ENCODE peak calls at places on chromosomes 13 and 19, in nine cellular contexts. E is thyroid gland; L is AG04450; Z is IMR-90; B is sigmoid colon; I is CD8-positive, alpha-beta T cell; H is esophagus muscularis mucosa; G is mammary epithelial cell; W is dorsolateral prefrontal cortex. U is an unnamed sample.

GRCh38 chr19:57664269-57665127 is 4.2 kb upstream of the ZSCAN4 start:
- DNase-seq in B (peak; percentile 75), G (peak; percentile 39), Z (peak; percentile 31), W (peak; percentile 46), L (no peak), I (no peak), E (peak; percentile 72), H (no peak), U (peak; percentile 87)

GRCh38 chr13:48316826-48317510 is 13.4 kb downstream of the RB1 start:
- DNase-seq in B (no peak), Z (no peak), I (no peak), L (no peak), W (no peak), G (no peak), E (no peak), H (no peak), U (no peak)

GRCh38 chr13:39777021-39777420 is 121.6 kb downstream of the COG6 start:
- DNase-seq in I (no peak), L (no peak), Z (no peak), H (no peak), B (no peak), E (no peak), G (no peak), W (no peak), U (no peak)

GRCh38 chr19:10260141-10260584 is 8.1 kb downstream of the MRPL4 start:
- DNase-seq in L (no peak), Z (no peak), G (peak; percentile 95), B (no peak), I (no peak), E (peak; percentile 94), H (no peak), W (peak; percentile 67), U (no peak)

GRCh38 chr19:14410054-14410774 is 8.9 kb downstream of the DDX39A start:
- DNase-seq in H (no peak), E (no peak), W (no peak), I (peak; percentile 68), G (no peak), B (no peak), Z (no peak), L (no peak), U (no peak)

GRCh38 chr13:51935326-51936171 is 73.8 kb downstream of the CCDC70 start:
- DNase-seq in H (no peak), I (no peak), W (no peak), B (no peak), G (peak; percentile 19), L (no peak), Z (no peak), E (peak; percentile 7), U (no peak)

GRCh38 chr19:11624064-11624463 is 26.8 kb downstream of the ZNF627 start:
- DNase-seq in H (no peak), E (no peak), L (no peak), I (no peak), W (no peak), G (peak; percentile 28), B (no peak), Z (peak; percentile 35), U (no peak)

GRCh38 chr13:92355213-92355612 is 871.4 kb upstream of the GPC6 start:
- DNase-seq in B (no peak), I (no peak), L (no peak), H (no peak), Z (peak; percentile 5), G (no peak), E (no peak), W (no peak), U (no peak)

GRCh38 chr19:15443838-15444237 is 5.9 kb downstream of the WIZ start:
- DNase-seq in Z (no peak), E (no peak), B (no peak), W (no peak), H (no peak), L (no peak), I (no peak), G (no peak), U (no peak)

GRCh38 chr19:15445227-15445605 is 4.5 kb downstream of the WIZ start:
- DNase-seq in Z (no peak), W (no peak), H (no peak), I (no peak), G (no peak), L (no peak), B (no peak), E (no peak), U (no peak)

GRCh38 chr19:15445807-15446376 is 3.9 kb downstream of the WIZ start:
- DNase-seq in B (no peak), Z (no peak), I (no peak), E (no peak), G (no peak), W (no peak), L (no peak), H (no peak), U (no peak)

GRCh38 chr19:15443325-15443724 is 6.4 kb downstream of the WIZ start:
- DNase-seq in H (no peak), B (no peak), I (no peak), W (no peak), E (no peak), G (no peak), Z (no peak), L (no peak), U (no peak)

DNA sequence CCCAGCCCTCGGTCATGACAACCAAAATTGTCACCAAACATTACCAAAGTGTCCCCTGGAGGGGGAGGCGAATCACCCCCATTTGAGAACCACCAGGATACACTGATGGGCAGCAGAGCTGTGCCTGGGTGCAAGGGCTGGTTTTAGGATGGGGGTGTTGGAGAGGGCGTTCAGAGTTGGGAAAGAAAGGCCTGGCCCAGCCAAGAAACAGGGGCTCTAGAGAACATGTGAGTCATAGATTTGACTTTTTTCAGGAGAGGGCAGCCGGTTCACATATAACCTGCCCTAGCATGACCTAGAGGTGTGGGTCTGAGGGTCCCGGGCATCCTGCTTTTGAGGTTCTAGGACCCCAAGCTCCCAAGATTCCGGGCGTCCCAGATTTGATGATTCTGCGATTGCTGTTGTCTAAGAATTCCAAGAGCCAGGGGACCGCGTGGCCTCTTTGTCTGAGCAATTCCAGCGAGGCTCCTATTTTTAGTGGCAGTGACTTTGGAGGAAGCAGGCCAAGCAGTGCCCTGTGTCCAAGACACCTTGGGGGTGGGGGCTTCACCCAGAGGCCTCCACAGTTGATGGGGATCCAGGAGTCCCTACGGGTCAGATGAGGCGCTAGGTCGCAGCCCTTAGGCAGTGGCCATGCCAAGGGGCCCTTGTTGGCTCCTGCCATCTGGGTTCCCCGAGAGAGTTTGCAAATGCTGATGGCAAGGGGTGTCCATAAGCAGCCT is 5.1 kb downstream of the WIZ start:
- DNase-seq in L (no peak), G (no peak), H (no peak), B (no peak), I (no peak), E (no peak), W (no peak), Z (no peak), U (no peak)
- H3K27ac ChIP-seq in L (no peak overlapping the region), G (no peak overlapping the region), H (peak overlapping the region; percentile 14), B (no peak overlapping the region), I (no peak overlapping the region), E (no peak overlapping the region), W (no peak overlapping the region), Z (no peak overlapping the region), U (no peak overlapping the region)

DNA sequence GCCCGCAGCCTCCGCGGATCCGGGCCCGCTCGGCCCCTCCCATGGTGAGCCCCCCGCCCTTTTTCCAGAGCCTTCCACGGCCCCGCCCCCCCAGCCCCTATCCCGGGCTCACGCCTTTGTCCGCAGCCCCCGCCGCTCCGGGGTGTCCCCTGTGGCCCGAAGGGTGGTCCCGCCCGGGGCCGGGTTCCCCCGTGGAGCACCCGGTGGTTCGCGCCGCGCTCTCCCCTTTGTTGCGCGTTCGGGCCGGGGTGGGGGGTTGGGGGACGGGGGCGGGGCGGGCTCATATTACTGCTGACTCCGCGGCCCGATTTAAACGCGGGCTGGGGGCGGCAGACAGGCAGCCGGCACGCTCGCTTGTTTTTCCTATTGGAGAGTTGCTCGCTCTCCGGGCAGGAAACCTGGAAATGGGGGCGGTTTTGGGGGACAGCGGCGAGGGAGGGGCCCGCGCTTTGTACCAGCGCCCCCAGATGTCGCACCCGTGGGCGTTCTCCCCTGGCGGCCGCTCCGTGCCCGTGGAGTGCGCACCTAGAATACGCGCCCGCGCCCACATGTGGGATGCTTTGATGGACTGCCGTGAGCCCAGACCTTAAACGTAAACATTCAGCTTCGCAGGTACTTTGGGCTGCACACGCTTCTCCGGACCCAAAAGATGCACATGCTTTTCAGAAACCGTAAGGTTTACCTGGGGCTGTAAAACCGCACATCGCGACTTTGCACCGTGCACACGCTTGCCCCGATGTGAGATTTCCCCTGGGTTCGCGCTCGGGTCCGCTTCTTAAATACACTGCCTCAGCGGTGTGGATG is 699 bp downstream of the PTOV1 start:
- DNase-seq in L (no peak), G (no peak), W (no peak), E (peak; percentile 41), I (no peak), Z (no peak), H (no peak), B (no peak), U (peak; percentile 90)
- H3K27ac ChIP-seq in L (peak overlapping the region; percentile 39), G (no peak overlapping the region), W (peak overlapping the region; percentile 98), E (no peak overlapping the region), I (peak overlapping the region; percentile 96), Z (peak overlapping the region; percentile 94), H (peak overlapping the region; percentile 98), B (peak overlapping the region; percentile 99), U (peak overlapping the region; percentile 100)

GRCh38 chr19:17404015-17404414 is 1.4 kb downstream of the BST2 start:
- DNase-seq in L (no peak), E (no peak), I (no peak), H (no peak), B (no peak), G (no peak), W (no peak), Z (no peak), U (no peak)

GRCh38 chr19:17406039-17406886 is 833 bp upstream of the BST2 start:
- DNase-seq in B (no peak), H (no peak), E (no peak), I (no peak), W (no peak), Z (no peak), L (no peak), G (peak; percentile 29), U (no peak)

GRCh38 chr19:17404621-17405249 is 695 bp downstream of the BST2 start:
- DNase-seq in I (no peak), H (no peak), G (no peak), W (no peak), E (no peak), L (no peak), Z (no peak), B (no peak), U (no peak)

GRCh38 chr19:17405250-17406038 is at the start of gene BST2:
- DNase-seq in I (peak; percentile 63), L (no peak), B (peak; percentile 87), H (no peak), Z (peak; percentile 37), E (peak; percentile 36), W (no peak), G (no peak), U (peak; percentile 78)

DNA sequence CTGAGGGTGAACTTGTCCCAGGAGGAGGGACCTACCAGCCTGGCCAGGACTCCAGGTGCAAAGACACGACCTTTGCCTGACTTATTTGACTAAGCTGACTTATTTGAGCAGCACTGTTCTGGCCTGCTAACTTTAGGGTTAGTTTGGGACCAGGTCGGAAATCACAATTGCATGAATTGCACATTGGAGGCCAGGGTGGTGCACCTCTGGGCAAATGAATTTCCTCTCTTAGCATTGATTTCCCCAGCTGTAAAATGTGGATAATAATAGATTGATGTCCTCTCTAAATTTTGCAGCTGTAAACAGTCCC is 1.4 kb upstream of the BST2 start:
- DNase-seq in E (no peak), G (no peak), L (no peak), Z (no peak), I (no peak), B (no peak), W (no peak), H (no peak), U (no peak)
- H3K27ac ChIP-seq in E (no peak overlapping the region), G (no peak overlapping the region), L (no peak overlapping the region), Z (no peak overlapping the region), I (peak overlapping the region; percentile 65), B (peak overlapping the region; percentile 78), W (no peak overlapping the region), H (peak overlapping the region; percentile 71), U (peak overlapping the region; percentile 87)

GRCh38 chr19:55186080-55186479 is 6.0 kb upstream of the SYT5 start:
- DNase-seq in G (no peak), E (no peak), I (no peak), L (no peak), H (no peak), B (no peak), Z (no peak), W (no peak), U (no peak)

GRCh38 chr19:55193481-55193880 is 13.4 kb upstream of the SYT5 start:
- DNase-seq in E (no peak), Z (no peak), B (no peak), H (no peak), G (no peak), I (no peak), L (no peak), W (peak; percentile 75), U (no peak)

GRCh38 chr19:55188620-55189019 is 8.5 kb upstream of the SYT5 start:
- DNase-seq in I (no peak), B (no peak), H (no peak), Z (no peak), G (no peak), E (no peak), L (no peak), W (no peak), U (no peak)

GRCh38 chr19:55189424-55189823 is 9.3 kb upstream of the SYT5 start:
- DNase-seq in I (no peak), H (no peak), B (peak; percentile 87), G (peak; percentile 100), Z (peak; percentile 95), W (peak; percentile 75), L (peak; percentile 73), E (no peak), U (no peak)
- H3K27ac ChIP-seq in I (no peak overlapping the region), H (no peak overlapping the region), B (no peak overlapping the region), G (peak overlapping the region; percentile 87), Z (no peak overlapping the region), W (no peak overlapping the region), L (peak overlapping the region; percentile 73), E (no peak overlapping the region), U (no peak overlapping the region)

U was measured in upper lobe of left lung.